ENCODE peak calls at places on chromosomes 1 and 21, in ten cellular contexts. H is NCI-H1105; G is NCI-H345; K is AG04449; U is NCI-H2081; Y is psoas muscle; A is thoracic aorta; V is amniotic stem cell; E is sciatic nerve; F is naive thymus-derived CD4-positive, alpha-beta T cell. L is an unnamed sample.

GRCh38 chr21:19547951-19548635 is 1144.5 kb upstream of the TMPRSS15 start:
- DNase-seq in H (peak; percentile 75), G (no peak), K (no peak), U (no peak), Y (no peak), A (no peak), V (no peak), E (no peak), F (no peak), L (no peak)

GRCh38 chr1:118863688-118864087 is 124.5 kb downstream of the TBX15 start:
- DNase-seq in H (no peak), G (no peak), K (no peak), U (no peak), Y (no peak), A (no peak), V (no peak), E (no peak), F (no peak), L (no peak)

GRCh38 chr1:57254006-57254405 is 169.9 kb downstream of the DAB1 start:
- DNase-seq in H (no peak), G (no peak), K (no peak), U (no peak), Y (no peak), A (no peak), V (no peak), E (no peak), F (no peak), L (no peak)

GRCh38 chr1:226646026-226646869 is 92.8 kb downstream of the ITPKB start:
- DNase-seq in H (no peak), G (no peak), K (no peak), U (no peak), Y (peak; percentile 55), A (no peak), V (no peak), E (no peak), F (no peak), L (no peak)

GRCh38 chr1:67590329-67590728 is 94.7 kb upstream of the GADD45A start:
- DNase-seq in H (no peak), G (no peak), K (peak; percentile 42), U (no peak), Y (no peak), A (no peak), V (no peak), E (no peak), F (no peak), L (no peak)

GRCh38 chr21:31088196-31088751 is 50.0 kb upstream of the KRTAP19-8 start:
- DNase-seq in H (no peak), G (peak; percentile 46), K (no peak), U (no peak), Y (no peak), A (no peak), V (no peak), E (no peak), F (no peak), L (no peak)

GRCh38 chr1:5937373-5937857 is 54.8 kb downstream of the NPHP4 start:
- DNase-seq in H (no peak), G (no peak), K (no peak), U (no peak), Y (no peak), A (no peak), V (no peak), E (no peak), F (no peak), L (no peak)

GRCh38 chr1:43011020-43011419 is 52.4 kb upstream of the SLC2A1 start:
- DNase-seq in H (no peak), G (no peak), K (no peak), U (no peak), Y (no peak), A (no peak), V (no peak), E (no peak), F (no peak), L (no peak)

GRCh38 chr1:23169727-23170335 is 1.2 kb upstream of the LUZP1 start:
- DNase-seq in H (no peak), G (no peak), K (peak; percentile 78), U (no peak), Y (peak; percentile 74), A (peak; percentile 23), V (no peak), E (peak; percentile 71), F (no peak), L (peak; percentile 90)

GRCh38 chr1:210089848-210090247 is 142.7 kb upstream of the SERTAD4 start:
- DNase-seq in H (no peak), G (no peak), K (no peak), U (no peak), Y (no peak), A (no peak), V (no peak), E (no peak), F (no peak), L (no peak)

GRCh38 chr1:97901017-97901658 is 19.7 kb downstream of the DPYD start:
- DNase-seq in H (no peak), G (no peak), K (no peak), U (no peak), Y (no peak), A (no peak), V (no peak), E (no peak), F (no peak), L (no peak)

GRCh38 chr1:25049190-25049589 is 119.1 kb upstream of the RUNX3 start:
- DNase-seq in H (no peak), G (no peak), K (no peak), U (no peak), Y (peak; percentile 43), A (no peak), V (no peak), E (no peak), F (no peak), L (no peak)

GRCh38 chr1:26996024-26996423 is 2.5 kb downstream of the TRNP1 start:
- DNase-seq in H (no peak), G (no peak), K (no peak), U (no peak), Y (no peak), A (no peak), V (no peak), E (no peak), F (no peak), L (no peak)

GRCh38 chr1:234891427-234891826 is 237.2 kb downstream of the TOMM20 start:
- DNase-seq in H (no peak), G (peak; percentile 9), K (no peak), U (no peak), Y (no peak), A (no peak), V (no peak), E (no peak), F (no peak), L (no peak)

GRCh38 chr1:29255134-29255666 is 18.9 kb downstream of the PTPRU start:
- DNase-seq in H (no peak), G (no peak), K (no peak), U (no peak), Y (no peak), A (no peak), V (no peak), E (no peak), F (no peak), L (no peak)

GRCh38 chr1:15681346-15682290 is 2.5 kb upstream of the PLEKHM2 start:
- DNase-seq in H (no peak), G (no peak), K (no peak), U (no peak), Y (peak; percentile 60), A (no peak), V (no peak), E (no peak), F (no peak), L (no peak)

GRCh38 chr1:36773827-36774541 is 260.3 kb downstream of the GRIK3 start:
- DNase-seq in H (no peak), G (no peak), K (no peak), U (no peak), Y (no peak), A (no peak), V (no peak), E (no peak), F (no peak), L (no peak)

GRCh38 chr1:111141803-111142202 is 1.8 kb downstream of the CEPT1 start:
- DNase-seq in H (no peak), G (peak; percentile 1), K (no peak), U (no peak), Y (no peak), A (no peak), V (no peak), E (no peak), F (no peak), L (no peak)

GRCh38 chr1:41998250-41998649 is 79.5 kb upstream of the HIVEP3 start:
- DNase-seq in H (no peak), G (no peak), K (no peak), U (no peak), Y (no peak), A (no peak), V (no peak), E (no peak), F (no peak), L (no peak)

GRCh38 chr1:56304975-56305374 is 274.4 kb downstream of the PLPP3 start:
- DNase-seq in H (no peak), G (no peak), K (no peak), U (no peak), Y (no peak), A (no peak), V (no peak), E (no peak), F (no peak), L (no peak)

GRCh38 chr1:221576268-221576667 is 165.6 kb downstream of the DUSP10 start:
- DNase-seq in H (no peak), G (no peak), K (peak; percentile 82), U (no peak), Y (no peak), A (no peak), V (no peak), E (no peak), F (no peak), L (no peak)

GRCh38 chr1:44015206-44015605 is 16.1 kb downstream of the SLC6A9 start:
- DNase-seq in H (no peak), G (no peak), K (no peak), U (no peak), Y (no peak), A (peak; percentile 38), V (no peak), E (no peak), F (no peak), L (no peak)

GRCh38 chr1:27257155-27257554 is 22.7 kb downstream of the WDTC1 start:
- DNase-seq in H (no peak), G (no peak), K (no peak), U (no peak), Y (no peak), A (no peak), V (no peak), E (no peak), F (no peak), L (no peak)

GRCh38 chr1:90133133-90133532 is 138.2 kb downstream of the ZNF326 start:
- DNase-seq in H (peak; percentile 57), G (peak; percentile 45), K (no peak), U (peak; percentile 32), Y (no peak), A (no peak), V (no peak), E (no peak), F (no peak), L (no peak)

GRCh38 chr1:72111662-72112061 is 170.7 kb downstream of the NEGR1 start:
- DNase-seq in H (no peak), G (no peak), K (no peak), U (no peak), Y (no peak), A (no peak), V (no peak), E (no peak), F (no peak), L (no peak)

GRCh38 chr21:45322960-45323461 is 35.3 kb upstream of the POFUT2 start:
- DNase-seq in H (no peak), G (no peak), K (no peak), U (no peak), Y (peak; percentile 59), A (peak; percentile 50), V (no peak), E (peak; percentile 70), F (no peak), L (no peak)

GRCh38 chr21:41762236-41762635 is 4.6 kb downstream of the RIPK4 start:
- DNase-seq in H (no peak), G (no peak), K (no peak), U (no peak), Y (no peak), A (no peak), V (no peak), E (no peak), F (no peak), L (peak; percentile 34)

GRCh38 chr1:4118746-4119515 is 218.9 kb upstream of the C1orf174 start:
- DNase-seq in H (no peak), G (no peak), K (no peak), U (no peak), Y (no peak), A (no peak), V (no peak), E (peak; percentile 19), F (no peak), L (peak; percentile 67)